ENCODE peak calls at places on chromosomes 13 and 19, in six cellular contexts. E is transverse colon; N is CD4-positive, alpha-beta T cell; R is ascending aorta; A is mammary epithelial cell; C is K562. O is an unnamed sample.

GRCh38 chr13:25018729-25019115 is 77.2 kb upstream of the PABPC3 start:
- DNase-seq in E (peak; percentile 19), N (no peak), R (no peak), A (no peak), C (no peak), O (no peak)

GRCh38 chr13:110328509-110328908 is 21.4 kb downstream of the COL4A2 start:
- DNase-seq in E (no peak), N (no peak), R (no peak), A (no peak), C (no peak), O (no peak)

GRCh38 chr19:16739546-16739945 is 19.9 kb downstream of the NWD1 start:
- DNase-seq in E (no peak), N (no peak), R (no peak), A (no peak), C (no peak), O (no peak)

GRCh38 chr13:90105276-90105675 is 1242.2 kb upstream of the MIR17HG start:
- DNase-seq in E (no peak), N (no peak), R (no peak), A (peak; percentile 75), C (no peak), O (no peak)

GRCh38 chr13:23671902-23672301 is 101.7 kb downstream of the TNFRSF19 start:
- DNase-seq in E (no peak), N (no peak), R (no peak), A (no peak), C (no peak), O (no peak)

GRCh38 chr19:11422163-11423068 is 3.3 kb upstream of the RGL3 start:
- DNase-seq in E (peak; percentile 87), N (peak; percentile 57), R (peak; percentile 77), A (peak; percentile 91), C (peak; percentile 53), O (no peak)

GRCh38 chr13:46288570-46289259 is 77.0 kb downstream of the LRRC63 start:
- DNase-seq in E (no peak), N (no peak), R (no peak), A (peak; percentile 38), C (peak; percentile 39), O (no peak)

GRCh38 chr19:18696023-18696422 is 12.5 kb downstream of the CRTC1 start:
- DNase-seq in E (no peak), N (no peak), R (no peak), A (no peak), C (no peak), O (no peak)

GRCh38 chr19:3243851-3244700 is 19.6 kb downstream of the CELF5 start:
- DNase-seq in E (peak; percentile 27), N (peak; percentile 55), R (no peak), A (peak; percentile 45), C (peak; percentile 68), O (no peak)

GRCh38 chr19:46015961-46016425 is 6.9 kb downstream of the PGLYRP1 start:
- DNase-seq in E (no peak), N (peak; percentile 48), R (no peak), A (no peak), C (no peak), O (no peak)

GRCh38 chr13:20997301-20998061 is 63.9 kb downstream of the LATS2 start:
- DNase-seq in E (no peak), N (no peak), R (no peak), A (peak; percentile 42), C (no peak), O (no peak)

GRCh38 chr13:85333511-85333910 is 465.7 kb downstream of the SLITRK6 start:
- DNase-seq in E (no peak), N (no peak), R (no peak), A (no peak), C (no peak), O (no peak)

GRCh38 chr13:110340812-110341444 is 33.8 kb downstream of the COL4A2 start:
- DNase-seq in E (peak; percentile 76), N (peak; percentile 66), R (peak; percentile 85), A (peak; percentile 53), C (no peak), O (no peak)

DNA sequence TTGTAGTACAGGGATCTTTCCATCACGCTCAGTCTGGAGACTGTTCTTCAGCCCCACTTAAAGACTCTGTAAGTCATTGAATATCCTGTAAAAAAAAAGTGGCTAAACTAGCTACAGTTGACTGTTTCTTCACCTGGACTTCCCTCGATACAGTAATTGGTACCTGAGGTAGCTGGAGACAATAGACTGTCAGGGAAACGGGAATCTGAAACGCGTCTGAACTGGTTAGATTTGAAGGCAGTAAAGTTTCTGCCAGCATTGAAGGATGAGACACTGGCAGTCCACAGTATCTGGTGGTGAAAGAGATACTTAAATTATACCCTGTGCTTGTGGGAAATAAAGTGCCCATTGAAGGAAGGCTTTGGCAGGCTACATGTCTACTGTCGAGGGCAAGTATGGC is 550.5 kb downstream of the IRS2 start:
- DNase-seq in E (no peak), N (no peak), R (no peak), A (peak; percentile 98), C (no peak), O (no peak)
- H3K27ac ChIP-seq in E (no peak overlapping the region), N (no peak overlapping the region), R (no peak overlapping the region), A (peak overlapping the region; percentile 97), C (no peak overlapping the region), O (no peak overlapping the region)

GRCh38 chr19:15249912-15250634 is 17.8 kb upstream of the EPHX3 start:
- DNase-seq in E (no peak), N (no peak), R (no peak), A (peak; percentile 73), C (no peak), O (no peak)
- H3K27ac ChIP-seq in E (peak overlapping the region; percentile 82), N (no peak overlapping the region), R (peak overlapping the region; percentile 96), A (peak overlapping the region; percentile 65), C (no peak overlapping the region), O (peak overlapping the region; percentile 82)

GRCh38 chr19:41887711-41888382 is 4.9 kb downstream of the ARHGEF1 start:
- DNase-seq in E (peak; percentile 77), N (peak; percentile 86), R (no peak), A (peak; percentile 99), C (no peak), O (peak; percentile 15)

GRCh38 chr19:41892173-41892902 is 9.4 kb downstream of the ARHGEF1 start:
- DNase-seq in E (no peak), N (no peak), R (no peak), A (no peak), C (no peak), O (no peak)

GRCh38 chr19:41886761-41887710 is 4.1 kb downstream of the ARHGEF1 start:
- DNase-seq in E (peak; percentile 51), N (peak; percentile 71), R (no peak), A (peak; percentile 81), C (no peak), O (no peak)

GRCh38 chr19:41889896-41890295 is 6.9 kb downstream of the ARHGEF1 start:
- DNase-seq in E (no peak), N (no peak), R (no peak), A (no peak), C (no peak), O (no peak)

DNA sequence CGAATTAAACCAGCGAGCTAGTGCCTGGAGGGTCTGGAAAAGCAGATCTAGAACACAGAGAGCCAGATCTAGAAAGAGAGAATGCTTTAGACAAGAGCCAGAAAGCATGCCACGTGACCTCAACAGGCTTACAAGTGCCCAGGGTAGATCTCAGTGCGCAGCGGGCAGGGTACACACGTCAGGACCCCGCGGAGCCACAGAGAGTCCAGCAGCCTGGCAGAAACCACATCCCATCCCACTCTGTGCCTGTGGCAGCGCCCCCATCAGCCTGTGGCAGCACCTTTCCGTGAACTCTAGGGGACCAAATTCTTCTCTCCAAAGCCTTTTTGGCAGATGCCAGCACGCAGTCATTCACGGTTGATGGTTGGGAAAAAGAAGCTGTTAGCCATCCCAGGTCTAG is 5.9 kb downstream of the ARHGEF1 start:
- DNase-seq in E (no peak), N (no peak), R (no peak), A (no peak), C (no peak), O (no peak)
- H3K27ac ChIP-seq in E (no peak overlapping the region), N (peak overlapping the region; percentile 96), R (no peak overlapping the region), A (no peak overlapping the region), C (no peak overlapping the region), O (no peak overlapping the region)

DNA sequence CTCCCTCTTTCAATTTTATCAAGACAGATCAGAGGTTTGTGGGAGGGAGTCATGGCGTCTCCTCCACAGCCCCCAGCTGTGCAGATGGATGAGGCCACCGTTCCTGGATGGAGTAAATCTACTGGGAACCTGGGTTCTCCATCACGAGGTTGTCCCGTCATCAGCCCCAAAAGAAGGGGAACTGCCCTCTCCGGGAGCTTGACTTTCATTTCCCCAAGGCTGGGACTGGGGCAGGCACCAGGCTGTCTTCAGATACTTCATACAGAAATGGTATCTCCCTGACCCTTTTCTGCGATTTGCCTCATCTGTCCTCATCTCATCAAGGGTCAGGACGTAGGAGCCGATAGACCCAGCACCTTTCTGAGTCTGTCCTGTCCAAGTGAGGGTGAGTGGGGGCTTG is 9.8 kb downstream of the LILRB2 start:
- DNase-seq in E (peak; percentile 27), N (no peak), R (no peak), A (no peak), C (no peak), O (no peak)
- H3K27ac ChIP-seq in E (no peak overlapping the region), N (no peak overlapping the region), R (no peak overlapping the region), A (no peak overlapping the region), C (no peak overlapping the region), O (no peak overlapping the region)

GRCh38 chr19:39202998-39203355 is 1.1 kb downstream of the SYCN start:
- DNase-seq in E (no peak), N (no peak), R (no peak), A (no peak), C (no peak), O (no peak)

GRCh38 chr19:39203372-39204341 is at the start of gene SYCN:
- DNase-seq in E (no peak), N (no peak), R (no peak), A (no peak), C (no peak), O (no peak)

GRCh38 chr19:39199025-39199424 is 2.3 kb downstream of the NCCRP1 start:
- DNase-seq in E (no peak), N (no peak), R (no peak), A (no peak), C (no peak), O (peak; percentile 9)

GRCh38 chr19:39200066-39200817 is 3.5 kb downstream of the NCCRP1 start:
- DNase-seq in E (no peak), N (no peak), R (no peak), A (no peak), C (no peak), O (no peak)

DNA sequence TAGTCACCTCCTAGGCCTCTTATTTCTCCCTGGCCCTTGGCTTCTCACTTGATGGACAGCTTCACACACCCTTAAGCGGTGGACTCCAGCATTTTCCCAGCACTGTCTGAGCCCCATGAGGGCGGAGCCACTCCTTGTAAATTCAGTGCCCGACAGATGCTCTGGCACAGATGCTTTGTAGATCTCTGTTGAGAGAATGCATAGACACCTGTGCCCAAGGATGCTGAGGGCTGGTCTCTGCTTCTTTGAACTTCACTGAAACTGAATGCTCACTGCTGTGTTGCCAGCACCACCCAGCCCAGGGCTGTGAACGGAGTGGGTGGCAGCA is 3.3 kb downstream of the SYCN start:
- DNase-seq in E (no peak), N (no peak), R (no peak), A (no peak), C (no peak), O (no peak)
- H3K27ac ChIP-seq in E (no peak overlapping the region), N (no peak overlapping the region), R (no peak overlapping the region), A (no peak overlapping the region), C (no peak overlapping the region), O (no peak overlapping the region)

O was measured in caudate nucleus.